ENCODE peak calls at places on chromosomes 5 and 9, in nine cellular contexts. N, Q, K, W, S, Y, B, R and F are unnamed samples. For H3K4me1 and H3K27me3, the result is how much of the 10 kb centered on the place peaks cover.

GRCh38 chr9:130181645-130182044 is 9.4 kb downstream of the NCS1 start:
- DNase-seq in N (no peak), Q (no peak), K (no peak), W (peak), S (no peak), Y (no peak), B (no peak), R (no peak), F (no peak)

GRCh38 chr9:99867536-99867935 is 38.9 kb upstream of the STX17 start:
- DNase-seq in N (no peak), Q (no peak), K (no peak), W (no peak), S (no peak), Y (peak), B (no peak), R (no peak), F (no peak)

GRCh38 chr5:11878846-11879245 is 25.4 kb downstream of the CTNND2 start:
- DNase-seq in N (no peak), Q (no peak), K (no peak), W (no peak), S (no peak), Y (no peak), B (no peak), R (no peak), F (no peak)

GRCh38 chr5:25028994-25029393 is 384.2 kb upstream of the CDH10 start:
- DNase-seq in N (no peak), Q (no peak), K (no peak), W (no peak), S (no peak), Y (no peak), B (no peak), R (no peak), F (no peak)

GRCh38 chr5:67206381-67207328 is 10.1 kb upstream of the CD180 start:
- DNase-seq in N (no peak), Q (no peak), K (no peak), W (peak), S (peak), Y (peak), B (peak), R (no peak), F (peak)

GRCh38 chr9:21324040-21324439 is 11.2 kb downstream of the KLHL9 start:
- DNase-seq in N (no peak), Q (no peak), K (no peak), W (no peak), S (no peak), Y (no peak), B (no peak), R (no peak), F (no peak)

GRCh38 chr5:52043543-52043942 is 660.3 kb downstream of the ISL1 start:
- DNase-seq in N (no peak), Q (no peak), K (no peak), W (no peak), S (no peak), Y (no peak), B (no peak), R (no peak), F (no peak)

GRCh38 chr5:100800552-100800951 is 102.5 kb downstream of the ST8SIA4 start:
- DNase-seq in N (no peak), Q (no peak), K (no peak), W (no peak), S (no peak), Y (no peak), B (no peak), R (no peak), F (no peak)

GRCh38 chr9:137669261-137669672 is 50.5 kb downstream of the EHMT1 start:
- DNase-seq in N (no peak), Q (no peak), K (no peak), W (no peak), S (peak), Y (no peak), B (no peak), R (no peak), F (no peak)

GRCh38 chr5:177546262-177546741 is 8.1 kb downstream of the FAM193B start:
- DNase-seq in N (peak), Q (no peak), K (peak), W (no peak), S (no peak), Y (peak), B (peak), R (peak), F (no peak)

GRCh38 chr9:109976328-109976702 is 196.3 kb downstream of the PALM2AKAP2 start:
- DNase-seq in N (no peak), Q (no peak), K (no peak), W (no peak), S (no peak), Y (peak), B (no peak), R (no peak), F (no peak)

GRCh38 chr9:109973336-109973735 is 193.3 kb downstream of the PALM2AKAP2 start:
- DNase-seq in N (no peak), Q (no peak), K (no peak), W (no peak), S (no peak), Y (no peak), B (no peak), R (no peak), F (no peak)

GRCh38 chr9:109974143-109974917 is 194.3 kb downstream of the PALM2AKAP2 start:
- DNase-seq in N (no peak), Q (no peak), K (no peak), W (peak), S (no peak), Y (no peak), B (no peak), R (peak), F (no peak)

GRCh38 chr9:109975574-109976327 is 195.8 kb downstream of the PALM2AKAP2 start:
- DNase-seq in N (no peak), Q (no peak), K (no peak), W (no peak), S (no peak), Y (peak), B (peak), R (no peak), F (no peak)

GRCh38 chr9:109974918-109975276 is 194.9 kb downstream of the PALM2AKAP2 start:
- DNase-seq in N (no peak), Q (no peak), K (no peak), W (no peak), S (no peak), Y (no peak), B (no peak), R (no peak), F (no peak)
- H3K4me1 ChIP-seq in N (under half), Q (under half), K (under half), W (under half), S (under half), Y (under half), B (under half), R (under half), F (under half)

GRCh38 chr5:181058786-181059296 is 18.8 kb downstream of the BTNL9 start:
- DNase-seq in N (no peak), Q (no peak), K (no peak), W (no peak), S (no peak), Y (no peak), B (no peak), R (no peak), F (no peak)
- H3K27me3 ChIP-seq in N (half or more), Q (half or more), K (under half), W (half or more), S (half or more), Y (half or more), B (under half), R (half or more), F (under half)

GRCh38 chr9:16625831-16626230 is 244.6 kb downstream of the BNC2 start:
- DNase-seq in N (peak), Q (no peak), K (no peak), W (no peak), S (no peak), Y (peak), B (peak), R (no peak), F (no peak)
- H3K4me1 ChIP-seq in N (under half), Q (under half), K (under half), W (under half), S (under half), Y (under half), B (under half), R (under half), F (under half)

GRCh38 chr9:2017209-2017458 is 2.0 kb downstream of the SMARCA2 start:
- DNase-seq in N (no peak), Q (peak), K (peak), W (no peak), S (no peak), Y (no peak), B (peak), R (no peak), F (no peak)

GRCh38 chr9:2018162-2018643 is 3.1 kb downstream of the SMARCA2 start:
- DNase-seq in N (no peak), Q (no peak), K (no peak), W (no peak), S (no peak), Y (no peak), B (no peak), R (no peak), F (no peak)

GRCh38 chr9:2016411-2017208 is 1.5 kb downstream of the SMARCA2 start:
- DNase-seq in N (peak), Q (peak), K (peak), W (peak), S (peak), Y (peak), B (peak), R (peak), F (no peak)

GRCh38 chr9:2018764-2019548 is 3.8 kb downstream of the SMARCA2 start:
- DNase-seq in N (no peak), Q (no peak), K (no peak), W (no peak), S (no peak), Y (peak), B (no peak), R (no peak), F (peak)

GRCh38 chr9:2017459-2018161 is 2.5 kb downstream of the SMARCA2 start:
- DNase-seq in N (peak), Q (peak), K (peak), W (peak), S (peak), Y (peak), B (peak), R (peak), F (peak)
- H3K27me3 ChIP-seq in N (under half), Q (under half), K (under half), W (under half), S (under half), Y (under half), B (under half), R (under half), F (under half)

GRCh38 chr5:180798193-180798592 is 4.4 kb downstream of the MGAT1 start:
- DNase-seq in N (no peak), Q (no peak), K (no peak), W (no peak), S (no peak), Y (no peak), B (no peak), R (no peak), F (no peak)

GRCh38 chr5:180799194-180799593 is 3.4 kb downstream of the MGAT1 start:
- DNase-seq in N (no peak), Q (peak), K (no peak), W (peak), S (no peak), Y (no peak), B (no peak), R (no peak), F (no peak)

GRCh38 chr5:180792965-180793287 is 9.7 kb downstream of the MGAT1 start:
- DNase-seq in N (no peak), Q (no peak), K (no peak), W (no peak), S (no peak), Y (no peak), B (no peak), R (no peak), F (no peak)

GRCh38 chr5:180797256-180798192 is 5.1 kb downstream of the MGAT1 start:
- DNase-seq in N (no peak), Q (no peak), K (no peak), W (no peak), S (no peak), Y (no peak), B (no peak), R (no peak), F (no peak)

DNA sequence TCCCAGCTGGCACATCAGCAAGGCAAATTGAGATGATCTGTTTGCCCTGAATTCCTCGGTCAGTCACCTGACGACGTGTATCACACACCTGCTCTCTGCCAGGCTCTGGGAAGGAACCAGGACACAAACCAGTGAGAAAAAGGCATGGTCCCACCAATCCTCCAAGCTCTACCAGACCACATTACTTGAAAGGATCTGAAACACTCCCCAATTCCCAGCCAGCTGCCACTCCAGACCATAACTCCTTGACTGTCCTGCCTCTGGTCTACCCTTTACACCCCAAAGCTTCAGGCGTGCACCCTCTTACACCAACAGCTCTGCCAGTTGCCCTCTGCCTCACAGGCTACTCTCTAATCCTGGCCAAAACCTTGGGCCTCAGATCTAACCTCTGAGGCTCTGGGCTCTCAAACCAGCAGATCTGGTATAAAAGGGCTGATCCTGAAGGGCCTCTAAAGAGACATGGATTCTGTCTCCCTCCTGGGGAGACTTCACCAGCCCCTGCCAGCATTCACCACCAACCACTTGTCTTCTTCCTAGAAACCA is 6.8 kb downstream of the MGAT1 start:
- DNase-seq in N (no peak), Q (no peak), K (no peak), W (no peak), S (no peak), Y (no peak), B (no peak), R (no peak), F (no peak)
- H3K4me1 ChIP-seq in N (under half), Q (under half), K (half or more), W (half or more), S (half or more), Y (under half), B (under half), R (under half), F (half or more)

DNA sequence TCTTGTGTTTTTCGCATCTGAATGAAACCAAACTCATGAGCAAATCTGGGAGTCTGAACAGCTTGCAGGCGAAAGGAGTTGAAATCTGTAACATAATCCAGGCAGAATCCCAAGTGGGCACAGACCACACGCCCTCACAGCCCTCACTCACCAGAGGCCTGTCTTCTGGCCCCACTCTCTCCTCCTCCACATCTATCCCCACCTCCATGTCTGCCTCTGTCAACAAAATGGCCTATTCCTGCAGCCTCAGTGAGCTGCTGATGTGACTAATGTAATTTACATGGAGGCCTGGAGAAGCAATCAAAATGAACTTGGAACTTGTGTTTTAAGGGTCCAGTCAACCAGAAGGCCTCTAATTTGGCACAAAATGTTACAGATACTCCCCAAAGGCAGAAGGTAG is 136.6 kb downstream of the GNA14 start:
- DNase-seq in N (no peak), Q (no peak), K (no peak), W (no peak), S (no peak), Y (no peak), B (no peak), R (no peak), F (no peak)
- H3K27me3 ChIP-seq in N (under half), Q (under half), K (under half), W (under half), S (under half), Y (under half), B (under half), R (under half), F (under half)

DNA sequence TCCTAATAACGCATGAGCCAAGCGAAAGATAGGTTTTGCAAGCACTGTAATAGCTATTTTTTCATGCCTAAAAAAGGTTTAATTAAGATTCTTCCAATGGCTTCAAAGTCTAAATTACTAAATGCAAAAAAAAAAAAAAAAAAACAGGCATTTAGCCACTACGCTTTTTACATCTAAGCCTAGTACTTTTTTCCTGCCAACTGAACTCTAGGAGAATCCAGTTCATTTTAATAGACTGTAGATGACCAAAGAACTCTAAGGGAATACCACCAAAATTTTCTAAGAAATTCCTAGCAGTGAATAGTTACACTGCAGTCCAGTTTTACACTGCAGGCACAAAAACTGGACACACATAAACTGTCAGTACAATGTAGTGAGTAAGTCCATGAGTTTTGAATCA is 9.8 kb downstream of the DIAPH1 start:
- DNase-seq in N (no peak), Q (no peak), K (no peak), W (no peak), S (no peak), Y (no peak), B (no peak), R (no peak), F (no peak)
- H3K4me1 ChIP-seq in N (under half), Q (under half), K (under half), W (half or more), S (half or more), Y (under half), B (under half), R (under half), F (half or more)

GRCh38 chr5:2797981-2798380 is 46.5 kb upstream of the IRX2 start:
- DNase-seq in N (no peak), Q (no peak), K (no peak), W (no peak), S (no peak), Y (peak), B (no peak), R (no peak), F (no peak)

GRCh38 chr5:2802693-2803365 is 51.4 kb upstream of the IRX2 start:
- DNase-seq in N (no peak), Q (no peak), K (no peak), W (peak), S (no peak), Y (no peak), B (no peak), R (no peak), F (no peak)

GRCh38 chr5:2801602-2802525 is 50.4 kb upstream of the IRX2 start:
- DNase-seq in N (no peak), Q (no peak), K (no peak), W (no peak), S (no peak), Y (peak), B (no peak), R (no peak), F (no peak)

GRCh38 chr5:2800035-2800434 is 48.6 kb upstream of the IRX2 start:
- DNase-seq in N (no peak), Q (no peak), K (no peak), W (no peak), S (no peak), Y (no peak), B (no peak), R (no peak), F (no peak)

DNA sequence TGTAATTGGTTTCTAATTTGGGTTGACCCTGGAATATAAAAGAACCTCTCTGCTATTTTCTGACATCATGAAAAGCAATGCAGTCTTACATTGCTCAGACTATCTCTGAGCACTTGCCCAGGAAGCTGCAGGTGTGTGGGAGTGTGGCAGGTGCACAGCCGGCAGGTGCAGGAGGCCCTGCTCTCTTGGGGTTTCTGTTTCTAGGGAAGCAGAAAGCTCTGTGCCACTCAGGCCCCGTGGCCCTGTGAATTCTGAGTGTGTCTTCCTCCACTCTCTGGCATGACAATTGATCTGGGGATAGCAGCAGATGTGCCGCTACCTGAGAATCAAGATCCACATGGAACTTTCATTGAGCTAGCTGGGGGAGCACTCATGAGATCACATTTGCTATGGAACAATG is 45.7 kb upstream of the IRX2 start:
- DNase-seq in N (no peak), Q (no peak), K (no peak), W (no peak), S (no peak), Y (no peak), B (no peak), R (no peak), F (no peak)
- H3K27me3 ChIP-seq in N (under half), Q (under half), K (under half), W (under half), S (under half), Y (under half), B (under half), R (under half), F (under half)

DNA sequence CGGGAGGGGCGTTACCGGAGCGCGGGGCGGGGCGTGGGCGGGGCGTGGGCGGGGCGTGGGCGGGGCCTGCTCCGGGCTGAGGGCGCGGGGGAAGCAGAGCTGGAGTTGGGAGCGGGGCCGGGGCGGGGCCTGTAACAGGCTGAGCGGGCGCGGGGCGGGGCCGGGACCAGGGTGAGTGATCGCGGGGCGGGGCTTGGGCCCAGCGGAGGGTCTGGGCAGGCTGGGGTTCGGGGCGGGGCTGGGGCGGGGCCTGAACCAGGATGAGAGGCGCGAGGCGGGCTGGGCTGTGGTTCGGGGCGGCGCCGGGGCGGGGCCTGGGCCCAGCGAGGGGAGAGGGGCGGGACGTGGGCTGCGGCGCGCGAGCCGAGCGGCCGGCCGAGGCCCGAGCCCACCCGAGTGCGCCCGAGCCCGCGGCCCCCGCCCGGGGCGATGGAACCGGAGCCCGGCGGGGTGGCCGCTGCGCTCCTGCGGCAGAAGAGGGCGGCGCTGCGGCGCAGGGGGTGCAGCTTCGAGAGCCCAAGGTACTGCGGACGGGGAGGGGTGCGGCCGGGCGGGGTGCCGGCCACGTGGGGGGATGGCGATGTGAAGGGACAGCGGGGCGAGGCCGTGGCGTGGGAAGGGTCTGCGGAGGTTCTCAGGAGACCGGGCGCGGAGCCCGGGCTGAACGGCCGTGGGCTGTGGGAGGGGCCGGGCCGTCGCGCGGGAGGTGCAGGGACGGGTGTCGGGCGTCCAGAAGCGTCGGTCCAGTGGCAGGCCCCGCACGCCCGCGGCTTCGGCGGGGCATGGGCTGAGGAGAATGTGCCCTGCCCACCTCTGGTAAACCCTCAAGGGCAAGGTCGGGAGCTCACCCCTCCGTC is 39.5 kb upstream of the GARNL3 start:
- DNase-seq in N (peak), Q (peak), K (peak), W (peak), S (peak), Y (peak), B (peak), R (peak), F (peak)
- H3K4me1 ChIP-seq in N (under half), Q (under half), K (under half), W (under half), S (under half), Y (under half), B (under half), R (under half), F (under half)